ENCODE peak calls at places on chromosomes 7 and 10, in seven cellular contexts. C, F, T, O, R, X and B are unnamed samples.

GRCh38 chr10:43112608-43112961 is 25.7 kb upstream of the CSGALNACT2 start:
- DNase-seq in T (no peak), F (no peak), C (no peak), O (no peak), X (no peak), R (no peak), B (no peak)

GRCh38 chr10:99621454-99622246 is 1.4 kb upstream of the SLC25A28 start:
- DNase-seq in O (no peak), F (no peak), T (peak), C (no peak), X (no peak), R (peak), B (no peak)

GRCh38 chr7:123398931-123399330 is 135.5 kb downstream of the IQUB start:
- DNase-seq in F (no peak), X (no peak), C (no peak), R (no peak), T (no peak), O (no peak), B (no peak)

GRCh38 chr7:36129048-36129534 is 24.0 kb upstream of the EEPD1 start:
- DNase-seq in C (peak), F (no peak), T (peak), R (no peak), X (peak), O (no peak), B (peak)

GRCh38 chr10:79322616-79323566 is 24.4 kb upstream of the PPIF start:
- DNase-seq in F (no peak), R (no peak), T (peak), C (peak), O (no peak), X (peak), B (peak)

GRCh38 chr7:139587535-139587934 is 64.0 kb downstream of the CLEC2L start:
- DNase-seq in O (no peak), R (no peak), X (no peak), T (no peak), C (no peak), F (no peak), B (no peak)

GRCh38 chr10:97792058-97792721 is 20.4 kb upstream of the SFRP5 start:
- DNase-seq in R (no peak), C (peak), O (peak), F (peak), T (peak), X (peak), B (peak)

GRCh38 chr10:132144086-132144485 is 42.7 kb upstream of the DPYSL4 start:
- DNase-seq in C (peak), O (no peak), T (no peak), R (no peak), F (peak), X (no peak), B (peak)

GRCh38 chr10:29804025-29804852 is 169.5 kb upstream of the SVIL start:
- DNase-seq in X (peak), C (peak), R (peak), T (peak), F (no peak), O (no peak), B (no peak)

GRCh38 chr10:78164687-78165086 is 131.0 kb downstream of the RPS24 start:
- DNase-seq in C (no peak), R (no peak), T (no peak), O (no peak), F (no peak), X (no peak), B (no peak)

GRCh38 chr10:88557659-88558058 is 25.5 kb downstream of the RNLS start:
- DNase-seq in R (no peak), O (no peak), C (no peak), F (no peak), X (no peak), T (peak), B (no peak)

GRCh38 chr7:24980695-24981543 is 941 bp upstream of the OSBPL3 start:
- DNase-seq in R (no peak), F (no peak), C (peak), X (peak), T (peak), O (peak), B (no peak)

GRCh38 chr10:63116452-63117072 is 16.6 kb upstream of the NRBF2 start:
- DNase-seq in X (no peak), R (no peak), O (no peak), F (no peak), C (no peak), T (no peak), B (no peak)

GRCh38 chr7:84675633-84676034 is 481.0 kb upstream of the SEMA3A start:
- DNase-seq in F (no peak), T (no peak), X (no peak), O (no peak), R (peak), C (no peak), B (no peak)

GRCh38 chr7:4842302-4843064 is 19.3 kb downstream of the PAPOLB start:
- DNase-seq in F (no peak), C (no peak), O (no peak), X (peak), R (no peak), T (no peak), B (no peak)

GRCh38 chr10:62482581-62482980 is 108.4 kb downstream of the ZNF365 start:
- DNase-seq in X (no peak), R (no peak), C (no peak), F (no peak), O (no peak), T (no peak), B (no peak)

GRCh38 chr10:63467833-63468232 is 2.1 kb upstream of the JMJD1C start:
- DNase-seq in O (no peak), C (no peak), F (no peak), X (no peak), R (no peak), T (peak), B (no peak)

GRCh38 chr7:68470836-68471235 is 1127.4 kb upstream of the AUTS2 start:
- DNase-seq in C (no peak), T (no peak), F (no peak), O (no peak), X (peak), R (no peak), B (no peak)

GRCh38 chr10:599767-600166 is 89.7 kb downstream of the DIP2C start:
- DNase-seq in F (no peak), O (no peak), R (no peak), C (no peak), T (no peak), X (no peak), B (no peak)

GRCh38 chr7:93910076-93910994 is 4.0 kb downstream of the GNGT1 start:
- DNase-seq in O (no peak), C (no peak), R (no peak), T (peak), X (peak), F (no peak), B (peak)

GRCh38 chr10:58414270-58415041 is 29.2 kb downstream of the TFAM start:
- DNase-seq in O (no peak), F (no peak), X (peak), C (no peak), T (peak), R (no peak), B (no peak)

GRCh38 chr7:115226410-115226809 is 304.5 kb downstream of the MDFIC start:
- DNase-seq in T (no peak), C (no peak), O (no peak), F (no peak), X (no peak), R (no peak), B (no peak)

GRCh38 chr10:132519382-132520146 is 18.0 kb upstream of the INPP5A start:
- DNase-seq in T (no peak), R (no peak), X (peak), O (no peak), F (peak), C (no peak), B (peak)

GRCh38 chr7:26365077-26365896 is 73.6 kb downstream of the SNX10 start:
- DNase-seq in C (no peak), T (peak), X (peak), R (no peak), F (peak), O (peak), B (no peak)

GRCh38 chr10:92382631-92383030 is 91.7 kb downstream of the MARCHF5 start:
- DNase-seq in O (no peak), T (no peak), X (no peak), R (no peak), C (no peak), F (no peak), B (no peak)

GRCh38 chr10:132632851-132633684 is 95.5 kb downstream of the INPP5A start:
- DNase-seq in O (no peak), T (peak), C (peak), R (no peak), X (peak), F (no peak), B (no peak)

GRCh38 chr10:113228570-113228969 is 278.5 kb downstream of the TCF7L2 start:
- DNase-seq in T (peak), X (no peak), R (no peak), O (no peak), F (no peak), C (no peak), B (no peak)

GRCh38 chr7:138449580-138449979 is 10.5 kb upstream of the TRIM24 start:
- DNase-seq in T (no peak), R (no peak), F (no peak), X (peak), C (no peak), O (peak), B (no peak)
- TF ChIP-seq CTCF in T (peak), R (no peak), F (peak), X (no peak), C (peak), O (peak), B (peak)

GRCh38 chr10:2081501-2081900 is 344.2 kb upstream of the ADARB2 start:
- DNase-seq in R (no peak), T (no peak), F (peak), O (no peak), C (no peak), X (no peak), B (no peak)
- TF ChIP-seq CTCF in R (no peak), T (no peak), F (no peak), O (no peak), C (no peak), X (no peak), B (no peak)

GRCh38 chr7:73669858-73670385 is 2.3 kb downstream of the VPS37D start:
- DNase-seq in R (no peak), X (no peak), T (no peak), C (no peak), F (no peak), O (no peak), B (no peak)

GRCh38 chr7:73668103-73668937 is 689 bp downstream of the VPS37D start:
- DNase-seq in R (no peak), C (peak), O (peak), T (peak), F (no peak), X (peak), B (no peak)

GRCh38 chr7:73669316-73669715 is 1.7 kb downstream of the VPS37D start:
- DNase-seq in X (peak), T (no peak), F (no peak), C (no peak), O (peak), R (no peak), B (no peak)

GRCh38 chr7:73671317-73671651 is 3.7 kb downstream of the VPS37D start:
- DNase-seq in C (no peak), X (no peak), R (no peak), O (no peak), F (no peak), T (no peak), B (no peak)

DNA sequence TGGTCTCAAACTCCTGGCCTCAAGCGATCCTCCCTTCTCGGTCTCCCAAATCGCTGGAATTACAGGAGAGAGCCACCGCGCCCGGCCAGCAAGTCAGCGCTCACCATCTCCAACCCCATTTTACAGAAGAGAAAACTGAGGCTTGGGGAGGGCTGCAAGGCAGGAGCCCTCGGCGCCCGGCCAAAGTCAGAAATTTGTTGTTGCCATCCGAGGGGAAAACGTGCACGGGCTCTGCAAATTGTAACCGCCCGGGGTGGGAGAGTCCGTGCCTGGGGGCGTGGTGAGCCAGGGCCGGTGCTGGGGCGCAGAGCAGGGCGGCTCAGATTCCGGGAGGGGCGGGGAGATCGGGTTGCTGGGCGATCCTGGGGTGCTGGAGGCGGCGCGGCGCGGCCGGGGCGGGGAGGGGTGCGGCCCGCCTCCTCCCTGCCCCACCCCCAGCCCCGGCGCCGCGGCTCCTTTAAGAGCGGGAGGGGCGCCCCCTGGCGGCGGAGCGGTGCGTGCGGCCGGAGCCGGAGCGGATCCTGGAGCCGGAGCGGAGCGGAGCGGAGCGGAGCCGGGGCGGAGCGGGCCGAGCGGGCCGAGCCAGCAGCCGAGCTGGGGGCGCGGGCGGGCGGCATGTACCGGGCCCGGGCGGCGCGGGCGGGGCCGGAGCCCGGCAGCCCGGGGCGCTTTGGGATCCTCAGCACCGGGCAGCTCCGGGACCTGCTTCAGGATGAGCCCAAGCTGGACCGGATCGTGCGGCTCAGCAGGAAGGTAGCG is at the start of gene VPS37D:
- DNase-seq in T (peak), O (peak), F (peak), R (no peak), C (peak), X (peak), B (peak)
- TF ChIP-seq CTCF in T (peak), O (peak), F (peak), R (peak), C (peak), X (peak), B (peak)

DNA sequence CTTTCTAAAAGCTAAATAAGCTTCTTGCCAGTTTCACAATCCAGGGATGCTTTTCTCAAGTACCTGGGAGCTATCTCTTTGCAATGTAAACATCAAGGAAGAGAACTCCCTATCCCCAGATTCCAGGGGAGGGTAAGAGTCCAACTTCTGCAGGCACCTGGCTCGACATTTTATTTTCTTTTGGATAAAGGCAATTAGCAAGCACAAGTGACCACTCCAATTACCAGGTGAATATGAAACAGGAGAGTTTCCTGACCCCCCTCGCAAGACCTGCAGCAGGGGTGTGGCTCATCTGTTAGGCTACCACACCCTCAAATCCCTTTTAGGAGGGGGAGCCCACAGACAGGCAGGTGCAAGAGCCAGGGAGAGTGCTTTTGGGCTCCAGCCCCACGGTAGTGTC is 28.6 kb upstream of the LANCL2 start:
- DNase-seq in O (no peak), R (no peak), C (no peak), T (no peak), X (no peak), F (no peak), B (no peak)
- TF ChIP-seq CTCF in O (no peak), R (no peak), C (no peak), T (no peak), X (no peak), F (no peak), B (no peak)

GRCh38 chr10:5813091-5813340 is 218 bp downstream of the GDI2 start:
- DNase-seq in O (no peak), R (no peak), X (no peak), T (no peak), F (no peak), C (no peak), B (no peak)
- TF ChIP-seq CTCF in O (no peak), R (no peak), X (no peak), T (no peak), F (no peak), C (no peak), B (no peak)

GRCh38 chr10:14089556-14090297 is 241.0 kb downstream of the FRMD4A start:
- DNase-seq in F (no peak), T (no peak), O (no peak), C (no peak), R (no peak), X (peak), B (no peak)

GRCh38 chr10:14092749-14093148 is 238.0 kb downstream of the FRMD4A start:
- DNase-seq in C (no peak), T (no peak), R (no peak), O (no peak), F (no peak), X (no peak), B (no peak)

GRCh38 chr10:14099885-14100284 is 230.8 kb downstream of the FRMD4A start:
- DNase-seq in O (no peak), T (no peak), F (no peak), R (no peak), C (no peak), X (no peak), B (no peak)

DNA sequence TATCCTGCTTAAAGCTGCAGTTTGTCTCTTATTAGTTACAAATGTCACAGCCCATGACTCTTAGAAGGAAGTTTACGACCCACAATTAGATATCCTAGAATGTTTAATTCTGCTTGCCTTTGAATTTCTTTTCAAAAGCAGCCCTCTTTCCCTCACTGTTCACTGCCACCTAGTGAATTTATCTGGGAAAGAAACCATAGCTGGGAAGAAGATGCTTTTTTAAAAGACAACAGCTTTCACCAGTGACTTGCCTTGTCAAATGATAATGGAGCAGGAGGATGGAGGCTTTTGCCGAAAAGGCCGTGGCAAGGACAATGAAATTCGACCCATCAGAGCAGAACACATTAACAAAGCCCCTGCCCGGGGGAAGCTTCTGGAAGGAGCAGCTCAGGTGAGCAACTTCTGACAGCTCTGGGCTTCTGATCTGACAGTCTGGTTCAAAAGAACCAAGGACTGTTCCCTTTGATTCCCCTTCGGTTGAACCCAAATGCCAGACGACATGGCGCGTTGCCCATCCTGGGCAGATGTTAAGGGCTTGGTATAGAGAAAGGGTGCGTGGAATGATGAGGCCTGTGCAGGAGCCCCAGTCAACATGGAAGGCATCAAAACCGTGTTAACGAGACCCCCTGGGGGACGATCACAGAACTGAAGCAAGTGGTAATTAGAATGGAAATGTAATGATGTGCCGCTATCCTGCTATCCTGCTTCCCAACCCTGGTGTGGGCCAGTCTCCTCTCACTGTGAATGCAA is 236.8 kb downstream of the FRMD4A start:
- DNase-seq in T (peak), R (no peak), O (peak), C (no peak), F (peak), X (no peak), B (no peak)
- TF ChIP-seq CTCF in T (peak), R (peak), O (no peak), C (peak), F (peak), X (peak), B (peak)

GRCh38 chr7:135501402-135501801 is 8.5 kb downstream of the CNOT4 start:
- DNase-seq in T (peak), X (no peak), C (no peak), R (no peak), F (no peak), O (no peak), B (no peak)
- TF ChIP-seq CTCF in T (peak), X (no peak), C (no peak), R (no peak), F (no peak), O (no peak), B (no peak)

GRCh38 chr10:13592306-13592705 is 5.5 kb downstream of the PRPF18 start:
- DNase-seq in C (no peak), T (no peak), R (no peak), O (no peak), F (no peak), X (no peak), B (no peak)
- TF ChIP-seq CTCF in C (no peak), T (no peak), R (no peak), O (no peak), F (no peak), X (no peak), B (no peak)

DNA sequence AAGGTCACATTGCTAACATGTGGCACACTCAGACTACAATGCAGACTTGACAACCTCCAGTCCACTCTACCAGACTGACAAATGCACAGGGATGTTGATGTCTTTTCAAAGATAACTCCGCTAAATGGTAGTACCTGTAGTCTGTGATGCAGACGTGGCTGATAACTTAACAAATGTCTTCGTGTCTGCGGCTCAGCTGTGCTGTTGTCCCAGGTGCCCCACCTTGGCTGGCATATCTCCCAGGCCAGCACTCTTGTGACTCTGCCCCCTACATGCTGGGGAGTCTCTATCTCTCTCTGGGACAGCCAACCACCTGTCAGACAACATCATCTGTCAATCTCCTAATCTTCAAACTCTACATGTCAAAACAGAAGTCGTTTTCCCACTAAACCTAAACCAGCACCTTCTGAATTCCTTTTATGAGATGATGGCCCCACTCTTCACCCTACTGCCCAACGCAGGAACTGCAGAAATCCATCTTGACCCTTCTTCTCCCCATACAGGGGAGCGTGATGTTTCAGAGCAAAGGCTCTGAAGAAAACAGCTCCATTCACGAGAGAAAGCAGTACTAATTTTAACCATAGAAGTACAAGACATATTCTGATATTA is 156.4 kb downstream of the USP6NL start:
- DNase-seq in R (no peak), T (no peak), C (no peak), O (no peak), F (no peak), X (no peak), B (no peak)
- TF ChIP-seq CTCF in R (no peak), T (no peak), C (no peak), O (no peak), F (peak), X (no peak), B (no peak)